ENCODE peak calls at places on chromosomes 3 and 15, in six cellular contexts. One of them, this sample, is unnamed.

GRCh38 chr15:85580914-85581313 is 200.5 kb downstream of the AKAP13 start:
- DNase-seq in astrocyte of the spinal cord: no peak
- DNase-seq in mucosa of descending colon: peak
- DNase-seq in psoas muscle: no peak
- DNase-seq in lower lobe of right lung: peak
- DNase-seq in stomach: peak
- DNase-seq in this sample: peak

GRCh38 chr3:106813742-106814141 is 563.5 kb upstream of the CCDC54 start:
- DNase-seq in astrocyte of the spinal cord: no peak
- DNase-seq in mucosa of descending colon: no peak
- DNase-seq in psoas muscle: no peak
- DNase-seq in lower lobe of right lung: no peak
- DNase-seq in stomach: no peak
- DNase-seq in this sample: no peak

GRCh38 chr3:47299396-47300318 is 16.9 kb downstream of the KLHL18 start:
- DNase-seq in astrocyte of the spinal cord: no peak
- DNase-seq in mucosa of descending colon: no peak
- DNase-seq in psoas muscle: no peak
- DNase-seq in lower lobe of right lung: no peak
- DNase-seq in stomach: no peak
- DNase-seq in this sample: no peak

GRCh38 chr3:17466028-17466427 is 276.4 kb downstream of the TBC1D5 start:
- DNase-seq in astrocyte of the spinal cord: no peak
- DNase-seq in mucosa of descending colon: no peak
- DNase-seq in psoas muscle: no peak
- DNase-seq in lower lobe of right lung: no peak
- DNase-seq in stomach: no peak
- DNase-seq in this sample: peak

GRCh38 chr3:133649486-133650068 is 12.2 kb downstream of the TOPBP1 start:
- DNase-seq in astrocyte of the spinal cord: no peak
- DNase-seq in mucosa of descending colon: no peak
- DNase-seq in psoas muscle: no peak
- DNase-seq in lower lobe of right lung: no peak
- DNase-seq in stomach: no peak
- DNase-seq in this sample: no peak

GRCh38 chr3:190863119-190863465 is 598 bp upstream of the GMNC start:
- DNase-seq in astrocyte of the spinal cord: peak
- DNase-seq in mucosa of descending colon: no peak
- DNase-seq in psoas muscle: no peak
- DNase-seq in lower lobe of right lung: no peak
- DNase-seq in stomach: no peak
- DNase-seq in this sample: peak

GRCh38 chr15:55897560-55898336 is 95.7 kb downstream of the NEDD4 start:
- DNase-seq in astrocyte of the spinal cord: peak
- DNase-seq in mucosa of descending colon: peak
- DNase-seq in psoas muscle: peak
- DNase-seq in lower lobe of right lung: no peak
- DNase-seq in stomach: peak
- DNase-seq in this sample: peak

GRCh38 chr15:38671675-38672141 is 107.1 kb upstream of the RASGRP1 start:
- DNase-seq in astrocyte of the spinal cord: no peak
- DNase-seq in mucosa of descending colon: no peak
- DNase-seq in psoas muscle: no peak
- DNase-seq in lower lobe of right lung: no peak
- DNase-seq in stomach: no peak
- DNase-seq in this sample: peak

GRCh38 chr3:50671331-50671730 is 3.4 kb upstream of the DOCK3 start:
- DNase-seq in astrocyte of the spinal cord: peak
- DNase-seq in mucosa of descending colon: no peak
- DNase-seq in psoas muscle: no peak
- DNase-seq in lower lobe of right lung: no peak
- DNase-seq in stomach: no peak
- DNase-seq in this sample: peak

GRCh38 chr3:73401616-73402265 is 223.0 kb downstream of the PDZRN3 start:
- DNase-seq in astrocyte of the spinal cord: no peak
- DNase-seq in mucosa of descending colon: no peak
- DNase-seq in psoas muscle: no peak
- DNase-seq in lower lobe of right lung: no peak
- DNase-seq in stomach: no peak
- DNase-seq in this sample: no peak

GRCh38 chr3:12536423-12536822 is 8.9 kb downstream of the MKRN2OS start:
- DNase-seq in astrocyte of the spinal cord: peak
- DNase-seq in mucosa of descending colon: no peak
- DNase-seq in psoas muscle: no peak
- DNase-seq in lower lobe of right lung: no peak
- DNase-seq in stomach: no peak
- DNase-seq in this sample: peak

GRCh38 chr3:95926904-95927501 is 887.4 kb upstream of the EPHA6 start:
- DNase-seq in astrocyte of the spinal cord: no peak
- DNase-seq in mucosa of descending colon: no peak
- DNase-seq in psoas muscle: no peak
- DNase-seq in lower lobe of right lung: no peak
- DNase-seq in stomach: no peak
- DNase-seq in this sample: no peak

GRCh38 chr3:56796202-56796601 is 5.5 kb downstream of the ARHGEF3 start:
- DNase-seq in astrocyte of the spinal cord: peak
- DNase-seq in mucosa of descending colon: no peak
- DNase-seq in psoas muscle: no peak
- DNase-seq in lower lobe of right lung: no peak
- DNase-seq in stomach: no peak
- DNase-seq in this sample: peak

GRCh38 chr3:127019449-127019848 is 36.5 kb downstream of the PLXNA1 start:
- DNase-seq in astrocyte of the spinal cord: peak
- DNase-seq in mucosa of descending colon: no peak
- DNase-seq in psoas muscle: no peak
- DNase-seq in lower lobe of right lung: no peak
- DNase-seq in stomach: no peak
- DNase-seq in this sample: peak

GRCh38 chr3:138042043-138042442 is 32.1 kb downstream of the CLDN18 start:
- DNase-seq in astrocyte of the spinal cord: peak
- DNase-seq in mucosa of descending colon: no peak
- DNase-seq in psoas muscle: no peak
- DNase-seq in lower lobe of right lung: no peak
- DNase-seq in stomach: no peak
- DNase-seq in this sample: peak

GRCh38 chr15:75348563-75349350 is 1.9 kb downstream of the NEIL1 start:
- DNase-seq in astrocyte of the spinal cord: no peak
- DNase-seq in mucosa of descending colon: peak
- DNase-seq in psoas muscle: no peak
- DNase-seq in lower lobe of right lung: peak
- DNase-seq in stomach: peak
- DNase-seq in this sample: no peak

GRCh38 chr15:42324308-42324707 is 35.0 kb upstream of the CAPN3 start:
- DNase-seq in astrocyte of the spinal cord: no peak
- DNase-seq in mucosa of descending colon: no peak
- DNase-seq in psoas muscle: no peak
- DNase-seq in lower lobe of right lung: no peak
- DNase-seq in stomach: no peak
- DNase-seq in this sample: peak

GRCh38 chr3:36750737-36751136 is 13.6 kb downstream of the DCLK3 start:
- DNase-seq in astrocyte of the spinal cord: no peak
- DNase-seq in mucosa of descending colon: no peak
- DNase-seq in psoas muscle: no peak
- DNase-seq in lower lobe of right lung: no peak
- DNase-seq in stomach: no peak
- DNase-seq in this sample: no peak

GRCh38 chr3:46092704-46093085 is 65.4 kb upstream of the XCR1 start:
- DNase-seq in astrocyte of the spinal cord: no peak
- DNase-seq in mucosa of descending colon: no peak
- DNase-seq in psoas muscle: no peak
- DNase-seq in lower lobe of right lung: no peak
- DNase-seq in stomach: no peak
- DNase-seq in this sample: no peak

GRCh38 chr3:170816341-170816740 is 53.7 kb downstream of the RPL22L1 start:
- DNase-seq in astrocyte of the spinal cord: no peak
- DNase-seq in mucosa of descending colon: no peak
- DNase-seq in psoas muscle: no peak
- DNase-seq in lower lobe of right lung: no peak
- DNase-seq in stomach: no peak
- DNase-seq in this sample: no peak

GRCh38 chr3:39205131-39205530 is 12.7 kb upstream of the XIRP1 start:
- DNase-seq in astrocyte of the spinal cord: no peak
- DNase-seq in mucosa of descending colon: no peak
- DNase-seq in psoas muscle: no peak
- DNase-seq in lower lobe of right lung: no peak
- DNase-seq in stomach: no peak
- DNase-seq in this sample: no peak

GRCh38 chr15:80776420-80777045 is 2.6 kb upstream of the CEMIP start:
- DNase-seq in astrocyte of the spinal cord: peak
- DNase-seq in mucosa of descending colon: peak
- DNase-seq in psoas muscle: peak
- DNase-seq in lower lobe of right lung: peak
- DNase-seq in stomach: peak
- DNase-seq in this sample: peak

GRCh38 chr3:105364113-105364512 is 2.6 kb upstream of the ALCAM start:
- DNase-seq in astrocyte of the spinal cord: peak
- DNase-seq in mucosa of descending colon: no peak
- DNase-seq in psoas muscle: no peak
- DNase-seq in lower lobe of right lung: no peak
- DNase-seq in stomach: no peak
- DNase-seq in this sample: peak

GRCh38 chr15:47715856-47716445 is 1.4 kb upstream of the SEMA6D start:
- DNase-seq in astrocyte of the spinal cord: peak
- DNase-seq in mucosa of descending colon: no peak
- DNase-seq in psoas muscle: no peak
- DNase-seq in lower lobe of right lung: no peak
- DNase-seq in stomach: no peak
- DNase-seq in this sample: peak

GRCh38 chr15:93036922-93037321 is 52.1 kb downstream of the RGMA start:
- DNase-seq in astrocyte of the spinal cord: no peak
- DNase-seq in mucosa of descending colon: no peak
- DNase-seq in psoas muscle: no peak
- DNase-seq in lower lobe of right lung: no peak
- DNase-seq in stomach: no peak
- DNase-seq in this sample: no peak

GRCh38 chr3:25237602-25238001 is 190.5 kb upstream of the RARB start:
- DNase-seq in astrocyte of the spinal cord: no peak
- DNase-seq in mucosa of descending colon: no peak
- DNase-seq in psoas muscle: no peak
- DNase-seq in lower lobe of right lung: no peak
- DNase-seq in stomach: no peak
- DNase-seq in this sample: no peak

GRCh38 chr3:184820525-184820924 is 8.6 kb downstream of the VPS8 start:
- DNase-seq in astrocyte of the spinal cord: no peak
- DNase-seq in mucosa of descending colon: no peak
- DNase-seq in psoas muscle: no peak
- DNase-seq in lower lobe of right lung: no peak
- DNase-seq in stomach: no peak
- DNase-seq in this sample: no peak

GRCh38 chr3:58163234-58163633 is 47.5 kb downstream of the DNASE1L3 start:
- DNase-seq in astrocyte of the spinal cord: peak
- DNase-seq in mucosa of descending colon: no peak
- DNase-seq in psoas muscle: no peak
- DNase-seq in lower lobe of right lung: no peak
- DNase-seq in stomach: no peak
- DNase-seq in this sample: peak

GRCh38 chr3:72338942-72339749 is 509.1 kb downstream of the SHQ1 start:
- DNase-seq in astrocyte of the spinal cord: peak
- DNase-seq in mucosa of descending colon: no peak
- DNase-seq in psoas muscle: peak
- DNase-seq in lower lobe of right lung: no peak
- DNase-seq in stomach: peak
- DNase-seq in this sample: peak

GRCh38 chr3:163347944-163348343 is 1730.4 kb downstream of the SI start:
- DNase-seq in astrocyte of the spinal cord: no peak
- DNase-seq in mucosa of descending colon: no peak
- DNase-seq in psoas muscle: no peak
- DNase-seq in lower lobe of right lung: no peak
- DNase-seq in stomach: no peak
- DNase-seq in this sample: no peak

GRCh38 chr3:87969620-87970019 is 89.2 kb downstream of the CGGBP1 start:
- DNase-seq in astrocyte of the spinal cord: no peak
- DNase-seq in mucosa of descending colon: peak
- DNase-seq in psoas muscle: no peak
- DNase-seq in lower lobe of right lung: no peak
- DNase-seq in stomach: no peak
- DNase-seq in this sample: no peak
- H3K4me3 ChIP-seq in astrocyte of the spinal cord: no peak
- H3K4me3 ChIP-seq in mucosa of descending colon: no peak
- H3K4me3 ChIP-seq in psoas muscle: no peak
- H3K4me3 ChIP-seq in lower lobe of right lung: no peak
- H3K4me3 ChIP-seq in stomach: no peak
- H3K4me3 ChIP-seq in this sample: no peak

GRCh38 chr3:38137615-38138346 is 680 bp upstream of the MYD88 start:
- DNase-seq in astrocyte of the spinal cord: no peak
- DNase-seq in mucosa of descending colon: peak
- DNase-seq in psoas muscle: no peak
- DNase-seq in lower lobe of right lung: peak
- DNase-seq in stomach: no peak
- DNase-seq in this sample: no peak
- TF ChIP-seq CTCF in astrocyte of the spinal cord: peak
- TF ChIP-seq CTCF in mucosa of descending colon: no peak
- TF ChIP-seq CTCF in psoas muscle: no peak
- TF ChIP-seq CTCF in lower lobe of right lung: no peak
- TF ChIP-seq CTCF in stomach: no peak
- TF ChIP-seq CTCF in this sample: no peak

GRCh38 chr3:9422712-9423424 is 25.5 kb downstream of the SETD5 start:
- DNase-seq in astrocyte of the spinal cord: peak
- DNase-seq in mucosa of descending colon: peak
- DNase-seq in psoas muscle: peak
- DNase-seq in lower lobe of right lung: peak
- DNase-seq in stomach: peak
- DNase-seq in this sample: peak
- H3K4me3 ChIP-seq in astrocyte of the spinal cord: no peak
- H3K4me3 ChIP-seq in mucosa of descending colon: no peak
- H3K4me3 ChIP-seq in psoas muscle: peak
- H3K4me3 ChIP-seq in lower lobe of right lung: no peak
- H3K4me3 ChIP-seq in stomach: no peak
- H3K4me3 ChIP-seq in this sample: no peak

DNA sequence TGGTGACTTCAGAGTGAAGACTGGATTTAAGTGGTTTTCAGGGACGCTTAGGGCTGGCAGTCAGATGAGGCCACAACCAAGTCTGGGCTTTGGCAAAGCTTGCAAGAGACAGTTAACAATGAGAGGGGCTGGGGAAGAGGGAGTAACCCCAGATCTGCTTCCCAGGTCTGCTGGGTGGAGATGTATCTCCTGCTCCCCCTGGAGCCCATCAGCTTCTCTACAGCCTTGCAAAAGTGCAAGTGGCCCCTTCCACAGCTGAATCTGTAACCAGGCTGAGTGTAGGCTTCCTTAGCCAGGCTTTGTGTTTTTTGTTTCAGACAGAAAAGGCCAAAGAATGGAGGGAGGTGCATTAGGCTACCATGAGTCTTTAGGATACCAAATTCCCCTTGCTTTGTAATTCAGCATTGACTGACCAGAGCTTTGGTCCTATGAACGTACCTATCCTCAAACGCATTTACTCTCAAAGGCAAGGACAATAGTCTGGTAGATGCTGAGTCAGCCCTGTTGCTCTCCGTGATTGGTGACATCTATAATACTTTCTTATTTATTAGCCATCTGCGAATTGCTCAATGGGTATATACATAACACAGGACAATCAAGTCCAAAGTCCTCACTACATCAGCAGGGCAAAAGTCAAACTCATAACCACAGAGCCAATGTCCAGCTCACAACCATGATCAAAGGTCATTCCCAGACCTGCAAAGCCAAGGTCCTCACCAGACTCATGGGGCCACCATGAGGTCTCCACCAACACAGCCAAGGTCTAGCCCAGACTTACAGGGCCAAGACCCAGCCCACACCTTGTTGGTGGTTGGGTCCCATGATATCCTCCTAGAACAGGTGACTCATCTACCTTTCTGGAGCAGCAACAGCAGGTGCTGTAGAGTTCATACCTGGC is 17.1 kb downstream of the CCDC13 start:
- DNase-seq in astrocyte of the spinal cord: no peak
- DNase-seq in mucosa of descending colon: no peak
- DNase-seq in psoas muscle: no peak
- DNase-seq in lower lobe of right lung: no peak
- DNase-seq in stomach: peak
- DNase-seq in this sample: peak
- TF ChIP-seq CTCF in astrocyte of the spinal cord: peak
- TF ChIP-seq CTCF in mucosa of descending colon: no peak
- TF ChIP-seq CTCF in psoas muscle: peak
- TF ChIP-seq CTCF in lower lobe of right lung: peak
- TF ChIP-seq CTCF in stomach: no peak
- TF ChIP-seq CTCF in this sample: peak

This sample was measured in fibroblast of mammary gland.